ENCODE peak calls at places on chromosomes 16 and 17, in nine cellular contexts. Z is brain microvascular endothelial cell, U is uterus, M is IMR-90, F is A549, H is AG10803, Y is spleen, B is heart left ventricle, S is GM06990. K is an unnamed sample.

GRCh38 chr16:20879175-20880053 is 20.7 kb downstream of the DCUN1D3 start:
- DNase-seq in H (peak), S (peak), Z (no peak), Y (no peak), U (no peak), F (peak), M (peak), B (no peak), K (peak)

GRCh38 chr17:64938925-64939474 is 19.7 kb upstream of the LRRC37A3 start:
- DNase-seq in B (peak), H (peak), Y (peak), S (peak), U (no peak), M (peak), Z (peak), F (peak), K (no peak)

GRCh38 chr17:17568772-17569195 is 22.7 kb downstream of the PEMT start:
- DNase-seq in U (no peak), M (peak), B (peak), Y (peak), Z (no peak), S (peak), H (peak), F (peak), K (peak)

GRCh38 chr16:30355954-30356308 is 823 bp upstream of the CD2BP2 start:
- DNase-seq in B (no peak), S (no peak), H (no peak), Z (no peak), F (no peak), Y (peak), M (no peak), U (no peak), K (no peak)

GRCh38 chr17:7486181-7486580 is 2.0 kb downstream of the POLR2A start:
- DNase-seq in Y (no peak), S (no peak), Z (no peak), M (peak), H (peak), B (no peak), U (no peak), F (no peak), K (peak)

GRCh38 chr17:64159051-64159590 is 29.2 kb upstream of the ERN1 start:
- DNase-seq in M (no peak), S (no peak), Z (no peak), Y (no peak), F (no peak), B (peak), U (no peak), H (no peak), K (no peak)

GRCh38 chr16:14955546-14956231 is 18.4 kb downstream of the NPIPA1 start:
- DNase-seq in U (no peak), F (no peak), B (peak), Z (no peak), M (no peak), H (no peak), S (no peak), Y (no peak), K (no peak)

GRCh38 chr16:64428463-64428862 is 693.4 kb downstream of the CDH11 start:
- DNase-seq in Z (peak), S (no peak), H (peak), F (no peak), U (no peak), B (no peak), M (peak), Y (no peak), K (peak)

GRCh38 chr16:12245923-12246290 is 269.4 kb downstream of the SNX29 start:
- DNase-seq in U (no peak), Z (no peak), B (no peak), M (no peak), F (no peak), Y (no peak), H (no peak), S (no peak), K (no peak)

GRCh38 chr16:87235810-87236515 is 81.2 kb downstream of the C16orf95 start:
- DNase-seq in U (no peak), Y (no peak), Z (no peak), B (no peak), H (no peak), S (peak), F (no peak), M (no peak), K (no peak)

GRCh38 chr16:27291722-27292240 is 22.0 kb upstream of the IL4R start:
- DNase-seq in M (no peak), Z (no peak), S (no peak), U (no peak), B (no peak), H (no peak), F (no peak), Y (no peak), K (no peak)

GRCh38 chr17:78839762-78840529 is 668 bp downstream of the USP36 start:
- DNase-seq in B (peak), H (peak), Y (no peak), U (no peak), M (peak), S (peak), F (peak), Z (peak), K (peak)

GRCh38 chr16:51034481-51035109 is 116.5 kb downstream of the SALL1 start:
- DNase-seq in Y (no peak), B (peak), H (no peak), Z (no peak), U (no peak), M (no peak), S (no peak), F (no peak), K (no peak)

GRCh38 chr16:79067600-79067999 is 532.9 kb downstream of the MAF start:
- DNase-seq in M (no peak), Y (no peak), Z (no peak), S (no peak), U (no peak), F (no peak), H (no peak), B (no peak), K (no peak)

GRCh38 chr17:73304971-73305786 is 6.6 kb downstream of the CDC42EP4 start:
- DNase-seq in U (peak), Z (peak), S (no peak), B (peak), M (peak), H (peak), Y (peak), F (peak), K (peak)
- TF ChIP-seq CTCF in U (peak), Z (peak), S (no peak), B (no peak), M (peak), H (peak), Y (peak), F (peak), K (peak)

GRCh38 chr17:82231562-82232321 is 2.9 kb downstream of the SLC16A3 start:
- DNase-seq in B (peak), S (peak), M (peak), H (peak), F (peak), Y (peak), U (peak), Z (no peak), K (no peak)
- H3K4me3 ChIP-seq in B (peak), S (peak), M (peak), H (peak), F (peak), Y (peak), U (peak), Z (peak), K (peak)

GRCh38 chr17:2084766-2085647 is 30.1 kb downstream of the HIC1 start:
- DNase-seq in H (peak), Y (no peak), U (peak), M (peak), F (peak), Z (peak), S (no peak), B (peak), K (peak)

GRCh38 chr17:2085648-2085949 is 30.7 kb downstream of the HIC1 start:
- DNase-seq in S (no peak), Y (no peak), U (peak), M (peak), Z (no peak), H (peak), B (peak), F (no peak), K (peak)

GRCh38 chr17:2084129-2084765 is 29.3 kb downstream of the HIC1 start:
- DNase-seq in S (no peak), Y (peak), M (peak), Z (peak), U (peak), H (peak), F (peak), B (peak), K (peak)

GRCh38 chr17:2082003-2082862 is 27.3 kb downstream of the HIC1 start:
- DNase-seq in F (no peak), B (no peak), S (no peak), Y (no peak), H (peak), Z (no peak), U (no peak), M (peak), K (no peak)

GRCh38 chr17:2083613-2084128 is 28.8 kb downstream of the HIC1 start:
- DNase-seq in B (peak), F (peak), M (no peak), S (no peak), Z (no peak), Y (no peak), U (peak), H (no peak), K (no peak)
- TF ChIP-seq CTCF in B (no peak), F (no peak), M (no peak), S (peak), Z (no peak), Y (no peak), U (no peak), H (no peak), K (no peak)

GRCh38 chr16:57020651-57021050 is 31.3 kb downstream of the NLRC5 start:
- DNase-seq in H (no peak), S (no peak), Y (no peak), B (no peak), Z (no peak), M (no peak), F (no peak), U (no peak), K (no peak)
- H3K4me3 ChIP-seq in H (no peak), S (no peak), Y (no peak), B (no peak), Z (no peak), M (no peak), F (no peak), U (no peak), K (no peak)

DNA sequence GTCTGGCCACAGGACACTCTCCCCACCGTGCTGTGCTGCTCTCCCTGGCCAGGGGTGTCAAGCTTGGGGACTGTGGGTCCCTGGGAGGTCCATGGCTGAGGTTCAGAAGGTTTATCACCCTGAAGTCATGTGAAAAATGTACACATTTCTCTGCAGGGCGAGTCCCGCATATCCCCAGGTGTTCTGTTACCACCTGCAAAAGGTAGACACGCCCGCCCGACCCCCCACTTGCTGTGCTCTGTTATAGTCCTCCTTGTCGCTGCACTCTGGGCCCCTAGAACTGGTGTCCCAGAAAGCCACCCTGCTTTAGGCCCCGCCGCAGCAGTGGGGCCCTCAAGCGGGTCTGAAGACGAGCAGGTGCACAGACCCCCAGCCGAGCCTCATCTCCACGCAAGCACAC is 11.8 kb downstream of the JPT2 start:
- DNase-seq in Z (no peak), S (no peak), H (no peak), F (no peak), M (no peak), B (no peak), U (no peak), Y (peak), K (no peak)
- TF ChIP-seq CTCF in Z (no peak), S (no peak), H (no peak), F (no peak), M (no peak), B (no peak), U (no peak), Y (no peak), K (no peak)

GRCh38 chr17:44108440-44109311 is 14.8 kb downstream of the HDAC5 start:
- DNase-seq in Y (no peak), F (peak), B (peak), S (no peak), Z (peak), U (peak), H (peak), M (peak), K (peak)
- H3K4me3 ChIP-seq in Y (no peak), F (peak), B (no peak), S (no peak), Z (peak), U (no peak), H (peak), M (no peak), K (no peak)

DNA sequence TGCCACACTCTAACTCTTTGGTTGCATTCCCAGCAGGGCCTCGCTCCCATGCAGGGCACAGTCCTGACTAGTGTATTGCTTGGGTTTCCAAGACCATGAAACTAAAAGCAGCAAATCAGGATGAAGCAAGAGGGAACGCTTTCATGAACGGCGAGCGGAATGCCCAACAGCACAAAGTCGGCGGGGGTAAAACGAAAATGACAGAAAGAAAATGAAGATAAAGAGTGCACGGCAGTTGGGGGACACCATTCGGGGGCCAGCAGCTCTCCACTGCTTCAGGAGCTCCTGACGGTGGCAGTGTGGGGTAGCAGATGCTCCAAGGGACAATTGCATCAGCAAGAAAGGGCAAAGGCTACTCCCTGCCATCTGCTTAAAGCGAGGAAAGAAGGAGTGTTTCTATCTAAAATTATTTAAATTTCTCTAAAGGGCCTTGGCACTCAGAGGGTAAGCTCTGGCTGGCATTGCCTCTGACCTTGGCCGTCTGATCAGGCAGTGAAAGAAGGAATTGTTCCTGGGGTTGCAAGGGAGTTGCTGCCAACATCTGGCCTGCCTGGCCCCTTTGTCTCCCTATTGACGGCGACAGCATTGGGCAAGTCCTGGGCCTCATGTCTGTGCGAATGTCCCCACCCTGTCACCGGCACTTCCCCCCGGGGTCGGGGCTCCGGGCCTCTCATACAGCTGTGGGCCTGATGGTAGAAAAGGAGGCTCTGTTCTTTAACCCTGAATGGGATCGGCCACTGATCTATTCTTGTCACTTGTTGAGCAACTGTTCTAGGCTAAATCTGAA is 138.2 kb downstream of the CMIP start:
- DNase-seq in Z (no peak), H (peak), B (peak), S (no peak), F (peak), M (no peak), U (no peak), Y (no peak), K (peak)
- TF ChIP-seq CTCF in Z (peak), H (peak), B (no peak), S (no peak), F (peak), M (no peak), U (no peak), Y (no peak), K (peak)

K was measured in astrocyte of the spinal cord.